ENCODE peak calls at places on chromosomes 5 and 9, in eight cellular contexts. M is suprapubic skin, N is head of caudate nucleus, O is NCI-H2081, F is lung, S is BE2C, J is sigmoid colon, X is NCI-H1694 treated with DMSO at 0.1 percent for 48 hours. B is an unnamed sample.

GRCh38 chr9:126781717-126782388 is 23.0 kb upstream of the ZBTB43 start:
- DNase-seq in X (peak), S (peak), J (peak), M (peak), F (peak), N (peak), O (peak), B (peak)

GRCh38 chr5:9239071-9239470 is 306.8 kb downstream of the SEMA5A start:
- DNase-seq in J (no peak), N (no peak), F (no peak), S (no peak), O (no peak), M (no peak), X (no peak), B (no peak)

GRCh38 chr5:158700231-158700996 is 399.3 kb downstream of the EBF1 start:
- DNase-seq in X (no peak), O (no peak), S (no peak), M (no peak), F (no peak), N (no peak), J (no peak), B (no peak)

GRCh38 chr9:127179633-127180401 is 57.4 kb upstream of the ANGPTL2 start:
- DNase-seq in X (no peak), O (no peak), M (peak), N (peak), J (peak), F (no peak), S (no peak), B (no peak)

GRCh38 chr9:33272061-33272460 is 7.2 kb downstream of the CHMP5 start:
- DNase-seq in M (no peak), F (no peak), J (no peak), O (no peak), X (no peak), S (no peak), N (no peak), B (no peak)

GRCh38 chr5:149445739-149446369 is 66.8 kb upstream of the IL17B start:
- DNase-seq in N (no peak), X (no peak), F (no peak), S (no peak), M (no peak), O (no peak), J (peak), B (no peak)

GRCh38 chr5:77852514-77853352 is 76.6 kb upstream of the TBCA start:
- DNase-seq in S (peak), J (peak), F (no peak), X (no peak), N (peak), M (no peak), O (no peak), B (peak)

GRCh38 chr5:119274767-119275130 is 81.1 kb upstream of the TNFAIP8 start:
- DNase-seq in S (no peak), O (no peak), F (no peak), M (no peak), X (no peak), N (no peak), J (no peak), B (no peak)

GRCh38 chr9:95854386-95855015 is 21.0 kb upstream of the ERCC6L2 start:
- DNase-seq in X (no peak), O (no peak), S (no peak), F (no peak), N (no peak), J (no peak), M (no peak), B (no peak)

GRCh38 chr5:45385321-45386058 is 310.7 kb downstream of the HCN1 start:
- DNase-seq in J (no peak), N (no peak), O (no peak), F (no peak), X (no peak), M (no peak), S (peak), B (no peak)